ENCODE peak calls at places on chromosomes 4 and X, in four cellular contexts. A is activated CD4-positive, alpha-beta T cell treated with anti-CD3 and anti-CD28 coated beads, Interleukin-2, amount 50 U/mL, for 1 hour; B is MV-4-11; T is DMS 273 treated with DMSO at 0.1 percent for 48 hours. C is an unnamed sample.

GRCh38 chrX:46341767-46342322 is 203.4 kb downstream of the ZNF674 start:
- DNase-seq in B (no peak), T (no peak), A (no peak), C (no peak)

GRCh38 chr4:153115322-153116100 is 88.7 kb upstream of the TRIM2 start:
- DNase-seq in B (peak), A (peak), T (no peak), C (peak)

GRCh38 chrX:43474321-43474720 is 181.8 kb upstream of the MAOA start:
- DNase-seq in T (no peak), B (no peak), A (no peak), C (no peak)

GRCh38 chr4:3039706-3040366 is 34.5 kb downstream of the HTT-AS start:
- DNase-seq in B (no peak), T (no peak), A (no peak), C (no peak)

GRCh38 chr4:183989471-183989870 is 84.4 kb downstream of the STOX2 start:
- DNase-seq in B (peak), A (no peak), T (no peak), C (no peak)

GRCh38 chr4:123421227-123421941 is 24.8 kb downstream of the SPRY1 start:
- DNase-seq in A (peak), B (no peak), T (no peak), C (no peak)

GRCh38 chrX:148035371-148035770 is 54.2 kb downstream of the FMR1NB start:
- DNase-seq in A (no peak), T (no peak), B (no peak), C (no peak)

GRCh38 chrX:117711774-117712173 is 404.8 kb downstream of the KLHL13 start:
- DNase-seq in B (no peak), T (no peak), A (no peak), C (no peak)

GRCh38 chrX:68807818-68808217 is 21.0 kb upstream of the EFNB1 start:
- DNase-seq in B (peak), A (no peak), T (no peak), C (no peak)